ENCODE peak calls at places on chromosome 18, in five cellular contexts. One of them, this sample, is unnamed.

GRCh38 chr18:57404345-57404744 is 30.8 kb upstream of the ONECUT2 start:
- DNase-seq in NCI-H1092: no peak
- DNase-seq in ACHN: no peak
- DNase-seq in HEK293T: no peak
- DNase-seq in posterior vena cava: no peak
- DNase-seq in this sample: no peak

GRCh38 chr18:55838841-55839240 is 250.8 kb upstream of the TCF4 start:
- DNase-seq in NCI-H1092: no peak
- DNase-seq in posterior vena cava: no peak
- DNase-seq in HEK293T: no peak
- DNase-seq in ACHN: no peak
- DNase-seq in this sample: peak; percentile 25

GRCh38 chr18:66682855-66683322 is 79.0 kb upstream of the CDH19 start:
- DNase-seq in posterior vena cava: no peak
- DNase-seq in ACHN: no peak
- DNase-seq in HEK293T: no peak
- DNase-seq in NCI-H1092: no peak
- DNase-seq in this sample: peak; percentile 0

GRCh38 chr18:62751341-62751821 is 36.0 kb downstream of the PHLPP1 start:
- DNase-seq in NCI-H1092: no peak
- DNase-seq in ACHN: peak; percentile 10
- DNase-seq in HEK293T: no peak
- DNase-seq in posterior vena cava: no peak
- DNase-seq in this sample: peak; percentile 42

GRCh38 chr18:58942486-58942885 is 77.8 kb downstream of the ZNF532 start:
- DNase-seq in HEK293T: no peak
- DNase-seq in NCI-H1092: no peak
- DNase-seq in posterior vena cava: no peak
- DNase-seq in ACHN: no peak
- DNase-seq in this sample: no peak

GRCh38 chr18:33751613-33752221 is 173.7 kb downstream of the ASXL3 start:
- DNase-seq in posterior vena cava: no peak
- DNase-seq in ACHN: peak; percentile 14
- DNase-seq in HEK293T: no peak
- DNase-seq in NCI-H1092: peak; percentile 77
- DNase-seq in this sample: no peak

GRCh38 chr18:22223263-22223960 is 54.0 kb downstream of the GATA6 start:
- DNase-seq in NCI-H1092: no peak
- DNase-seq in posterior vena cava: peak; percentile 95
- DNase-seq in HEK293T: peak; percentile 69
- DNase-seq in ACHN: peak; percentile 95
- DNase-seq in this sample: peak; percentile 94

GRCh38 chr18:44130365-44130942 is 550.2 kb upstream of the SETBP1 start:
- DNase-seq in NCI-H1092: peak; percentile 90
- DNase-seq in ACHN: peak; percentile 31
- DNase-seq in HEK293T: peak; percentile 21
- DNase-seq in posterior vena cava: no peak
- DNase-seq in this sample: peak; percentile 57

GRCh38 chr18:28854964-28855363 is 678.0 kb upstream of the CDH2 start:
- DNase-seq in ACHN: no peak
- DNase-seq in HEK293T: no peak
- DNase-seq in posterior vena cava: no peak
- DNase-seq in NCI-H1092: no peak
- DNase-seq in this sample: no peak

GRCh38 chr18:57220485-57220884 is 73.6 kb downstream of the BOD1L2 start:
- DNase-seq in posterior vena cava: no peak
- DNase-seq in NCI-H1092: no peak
- DNase-seq in ACHN: no peak
- DNase-seq in HEK293T: no peak
- DNase-seq in this sample: no peak

GRCh38 chr18:27227721-27228120 is 42.6 kb upstream of the CHST9 start:
- DNase-seq in posterior vena cava: no peak
- DNase-seq in ACHN: no peak
- DNase-seq in HEK293T: no peak
- DNase-seq in NCI-H1092: no peak
- DNase-seq in this sample: no peak

GRCh38 chr18:23331091-23331920 is 121.8 kb upstream of the RIOK3 start:
- DNase-seq in ACHN: no peak
- DNase-seq in posterior vena cava: no peak
- DNase-seq in HEK293T: no peak
- DNase-seq in NCI-H1092: no peak
- DNase-seq in this sample: no peak

GRCh38 chr18:62710417-62710816 is 4.9 kb upstream of the PHLPP1 start:
- DNase-seq in posterior vena cava: no peak
- DNase-seq in NCI-H1092: peak; percentile 68
- DNase-seq in HEK293T: no peak
- DNase-seq in ACHN: no peak
- DNase-seq in this sample: no peak

GRCh38 chr18:8777846-8778245 is 72.5 kb downstream of the MTCL1 start:
- DNase-seq in NCI-H1092: no peak
- DNase-seq in ACHN: no peak
- DNase-seq in posterior vena cava: no peak
- DNase-seq in HEK293T: no peak
- DNase-seq in this sample: no peak

GRCh38 chr18:48293954-48294893 is 115.0 kb downstream of the ZBTB7C start:
- DNase-seq in ACHN: no peak
- DNase-seq in NCI-H1092: peak; percentile 98
- DNase-seq in posterior vena cava: no peak
- DNase-seq in HEK293T: no peak
- DNase-seq in this sample: no peak

GRCh38 chr18:777021-777420 is 35.0 kb downstream of the YES1 start:
- DNase-seq in posterior vena cava: no peak
- DNase-seq in ACHN: no peak
- DNase-seq in HEK293T: no peak
- DNase-seq in NCI-H1092: no peak
- DNase-seq in this sample: no peak

GRCh38 chr18:52219102-52219501 is 120.9 kb upstream of the DCC start:
- DNase-seq in posterior vena cava: no peak
- DNase-seq in ACHN: no peak
- DNase-seq in HEK293T: no peak
- DNase-seq in NCI-H1092: no peak
- DNase-seq in this sample: no peak

GRCh38 chr18:13570856-13571495 is 155.4 kb downstream of the FAM210A start:
- DNase-seq in NCI-H1092: no peak
- DNase-seq in posterior vena cava: no peak
- DNase-seq in HEK293T: no peak
- DNase-seq in ACHN: no peak
- DNase-seq in this sample: no peak

GRCh38 chr18:63339920-63340484 is 20.4 kb upstream of the BCL2 start:
- DNase-seq in HEK293T: no peak
- DNase-seq in NCI-H1092: peak; percentile 32
- DNase-seq in ACHN: peak; percentile 48
- DNase-seq in posterior vena cava: no peak
- DNase-seq in this sample: no peak

GRCh38 chr18:23664674-23665073 is 2.0 kb upstream of the ANKRD29 start:
- DNase-seq in HEK293T: no peak
- DNase-seq in NCI-H1092: no peak
- DNase-seq in ACHN: no peak
- DNase-seq in posterior vena cava: no peak
- DNase-seq in this sample: no peak

GRCh38 chr18:43277164-43277600 is at the start of gene SYT4:
- DNase-seq in posterior vena cava: peak; percentile 76
- DNase-seq in NCI-H1092: peak; percentile 87
- DNase-seq in ACHN: peak; percentile 45
- DNase-seq in HEK293T: peak; percentile 32
- DNase-seq in this sample: peak; percentile 74

GRCh38 chr18:58512161-58512581 is 116.7 kb downstream of the ALPK2 start:
- DNase-seq in NCI-H1092: no peak
- DNase-seq in HEK293T: no peak
- DNase-seq in ACHN: no peak
- DNase-seq in posterior vena cava: no peak
- DNase-seq in this sample: no peak

GRCh38 chr18:29849145-29849544 is 1193.4 kb downstream of the DSC3 start:
- DNase-seq in NCI-H1092: no peak
- DNase-seq in HEK293T: no peak
- DNase-seq in ACHN: no peak
- DNase-seq in posterior vena cava: no peak
- DNase-seq in this sample: no peak

GRCh38 chr18:31648966-31649429 is 35.4 kb downstream of the B4GALT6 start:
- DNase-seq in ACHN: peak; percentile 45
- DNase-seq in HEK293T: peak; percentile 61
- DNase-seq in NCI-H1092: no peak
- DNase-seq in posterior vena cava: no peak
- DNase-seq in this sample: peak; percentile 45

GRCh38 chr18:7464245-7464966 is 102.7 kb upstream of the PTPRM start:
- DNase-seq in NCI-H1092: no peak
- DNase-seq in ACHN: no peak
- DNase-seq in HEK293T: no peak
- DNase-seq in posterior vena cava: no peak
- DNase-seq in this sample: no peak

GRCh38 chr18:45497595-45498269 is 117.5 kb upstream of the SLC14A2 start:
- DNase-seq in HEK293T: no peak
- DNase-seq in NCI-H1092: no peak
- DNase-seq in ACHN: no peak
- DNase-seq in posterior vena cava: no peak
- DNase-seq in this sample: no peak

GRCh38 chr18:14784133-14784532 is 36.2 kb downstream of the ANKRD30B start:
- DNase-seq in NCI-H1092: no peak
- DNase-seq in HEK293T: no peak
- DNase-seq in ACHN: no peak
- DNase-seq in posterior vena cava: no peak
- DNase-seq in this sample: no peak

GRCh38 chr18:48711651-48712486 is 173.0 kb downstream of the CTIF start:
- DNase-seq in ACHN: peak; percentile 19
- DNase-seq in HEK293T: peak; percentile 41
- DNase-seq in posterior vena cava: no peak
- DNase-seq in NCI-H1092: peak; percentile 24
- DNase-seq in this sample: peak; percentile 53

GRCh38 chr18:66735933-66736332 is 132.0 kb upstream of the CDH19 start:
- DNase-seq in NCI-H1092: no peak
- DNase-seq in HEK293T: no peak
- DNase-seq in ACHN: no peak
- DNase-seq in posterior vena cava: no peak
- DNase-seq in this sample: no peak

GRCh38 chr18:48943736-48944527 is 6.8 kb downstream of the SMAD7 start:
- DNase-seq in NCI-H1092: no peak
- DNase-seq in posterior vena cava: peak; percentile 42
- DNase-seq in ACHN: no peak
- DNase-seq in HEK293T: no peak
- DNase-seq in this sample: no peak

GRCh38 chr18:73973972-73974371 is 173.7 kb downstream of the FBXO15 start:
- DNase-seq in ACHN: no peak
- DNase-seq in NCI-H1092: no peak
- DNase-seq in HEK293T: no peak
- DNase-seq in posterior vena cava: no peak
- DNase-seq in this sample: no peak

GRCh38 chr18:10490401-10491289 is 35.2 kb upstream of the NAPG start:
- DNase-seq in ACHN: no peak
- DNase-seq in NCI-H1092: no peak
- DNase-seq in posterior vena cava: no peak
- DNase-seq in HEK293T: peak; percentile 41
- DNase-seq in this sample: no peak

GRCh38 chr18:9058426-9058825 is 44.1 kb upstream of the NDUFV2 start:
- DNase-seq in posterior vena cava: no peak
- DNase-seq in NCI-H1092: no peak
- DNase-seq in ACHN: no peak
- DNase-seq in HEK293T: no peak
- DNase-seq in this sample: no peak

GRCh38 chr18:58866261-58867232 is 1.9 kb downstream of the ZNF532 start:
- DNase-seq in ACHN: no peak
- DNase-seq in NCI-H1092: no peak
- DNase-seq in HEK293T: no peak
- DNase-seq in posterior vena cava: no peak
- DNase-seq in this sample: no peak

GRCh38 chr18:31970617-31971016 is 27.7 kb upstream of the TRAPPC8 start:
- DNase-seq in ACHN: no peak
- DNase-seq in HEK293T: no peak
- DNase-seq in posterior vena cava: no peak
- DNase-seq in NCI-H1092: no peak
- DNase-seq in this sample: no peak